ENCODE peak calls at places on chromosome 22, in eight cellular contexts. L, C, U, J, Q, T, Y and X are unnamed samples.

GRCh38 chr22:23767303-23767672 is 484 bp downstream of the CHCHD10 start:
- DNase-seq in L (no peak), C (no peak), U (no peak), J (no peak), Q (no peak), T (no peak), Y (no peak), X (no peak)

GRCh38 chr22:38132794-38133193 is 22.3 kb upstream of the BAIAP2L2 start:
- DNase-seq in L (no peak), C (no peak), U (no peak), J (no peak), Q (no peak), T (no peak), Y (no peak), X (no peak)

GRCh38 chr22:22139364-22139763 is 105.2 kb upstream of the VPREB1 start:
- DNase-seq in L (no peak), C (no peak), U (no peak), J (no peak), Q (no peak), T (no peak), Y (no peak), X (no peak)

GRCh38 chr22:26642465-26643367 is 14.7 kb upstream of the MIAT start:
- DNase-seq in L (no peak), C (peak), U (peak), J (no peak), Q (no peak), T (peak), Y (no peak), X (peak)

GRCh38 chr22:36934940-36935610 is 21.6 kb downstream of the CSF2RB start:
- DNase-seq in L (no peak), C (no peak), U (no peak), J (no peak), Q (no peak), T (no peak), Y (no peak), X (no peak)

GRCh38 chr22:32765117-32765618 is 36.3 kb upstream of the TIMP3 start:
- DNase-seq in L (no peak), C (no peak), U (no peak), J (no peak), Q (no peak), T (no peak), Y (no peak), X (no peak)

GRCh38 chr22:36419177-36419911 is 31.6 kb upstream of the MYH9 start:
- DNase-seq in L (no peak), C (no peak), U (no peak), J (peak), Q (no peak), T (no peak), Y (no peak), X (peak)

GRCh38 chr22:39360674-39361413 is 11.1 kb downstream of the SYNGR1 start:
- DNase-seq in L (no peak), C (no peak), U (no peak), J (peak), Q (peak), T (no peak), Y (no peak), X (no peak)

GRCh38 chr22:21568207-21569075 is 927 bp downstream of the UBE2L3 start:
- DNase-seq in L (no peak), C (peak), U (no peak), J (no peak), Q (peak), T (peak), Y (no peak), X (peak)

GRCh38 chr22:40224702-40225101 is 47.0 kb downstream of the TNRC6B start:
- DNase-seq in L (no peak), C (peak), U (peak), J (no peak), Q (peak), T (peak), Y (no peak), X (no peak)

GRCh38 chr22:49570032-49570848 is 257.4 kb downstream of the BRD1 start:
- DNase-seq in L (no peak), C (no peak), U (no peak), J (no peak), Q (no peak), T (peak), Y (no peak), X (no peak)

GRCh38 chr22:31586137-31586920 is 75.7 kb downstream of the PISD start:
- DNase-seq in L (peak), C (no peak), U (no peak), J (no peak), Q (no peak), T (no peak), Y (no peak), X (no peak)

GRCh38 chr22:37953062-37953436 is 352 bp downstream of the C22orf23 start:
- DNase-seq in L (no peak), C (peak), U (no peak), J (no peak), Q (no peak), T (no peak), Y (no peak), X (no peak)

GRCh38 chr22:45585437-45585755 is 82.7 kb downstream of the FBLN1 start:
- DNase-seq in L (peak), C (no peak), U (no peak), J (no peak), Q (no peak), T (no peak), Y (no peak), X (no peak)

GRCh38 chr22:16961477-16962186 is 46.4 kb downstream of the GAB4 start:
- DNase-seq in L (no peak), C (no peak), U (no peak), J (no peak), Q (no peak), T (no peak), Y (no peak), X (no peak)